ENCODE peak calls at places on chromosomes 1 and 21, in nine cellular contexts. H is stomach, X is ovary, P is A549, K is adrenal gland, Y is tibial nerve, V is esophagus squamous epithelium, M is right lobe of liver, T is breast epithelium. Z is an unnamed sample.

GRCh38 chr1:14769486-14770274 is 171.2 kb downstream of the KAZN start:
- DNase-seq in H (no peak), X (no peak), P (no peak), K (no peak), Y (no peak), V (no peak), M (no peak), T (no peak), Z (no peak)

GRCh38 chr1:31036749-31037500 is 28.6 kb downstream of the PUM1 start:
- DNase-seq in H (no peak), X (no peak), P (no peak), K (no peak), Y (no peak), V (no peak), M (no peak), T (no peak), Z (no peak)

GRCh38 chr1:61825398-61825797 is 83.1 kb downstream of the PATJ start:
- DNase-seq in H (no peak), X (no peak), P (no peak), K (no peak), Y (no peak), V (no peak), M (no peak), T (no peak), Z (no peak)

GRCh38 chr1:156707027-156707426 is 1.6 kb upstream of the CRABP2 start:
- DNase-seq in H (no peak), X (no peak), P (no peak), K (no peak), Y (no peak), V (no peak), M (no peak), T (no peak), Z (no peak)

GRCh38 chr1:226526801-226527595 is 21.6 kb upstream of the STUM start:
- DNase-seq in H (peak), X (peak), P (no peak), K (peak), Y (no peak), V (no peak), M (no peak), T (no peak), Z (no peak)

GRCh38 chr1:216462061-216462775 is 39.0 kb upstream of the USH2A start:
- DNase-seq in H (no peak), X (no peak), P (no peak), K (no peak), Y (no peak), V (no peak), M (no peak), T (no peak), Z (no peak)

GRCh38 chr21:42201615-42202161 is 17.3 kb upstream of the ABCG1 start:
- DNase-seq in H (no peak), X (no peak), P (no peak), K (no peak), Y (no peak), V (no peak), M (no peak), T (no peak), Z (no peak)

GRCh38 chr1:199172286-199173124 is 533.7 kb downstream of the PTPRC start:
- DNase-seq in H (no peak), X (no peak), P (no peak), K (no peak), Y (no peak), V (no peak), M (no peak), T (no peak), Z (no peak)

GRCh38 chr1:155177918-155178281 is 4.3 kb downstream of the TRIM46 start:
- DNase-seq in H (peak), X (no peak), P (no peak), K (no peak), Y (no peak), V (no peak), M (no peak), T (no peak), Z (peak)

GRCh38 chr1:1423245-1423597 is 2.1 kb upstream of the ANKRD65 start:
- DNase-seq in H (no peak), X (no peak), P (no peak), K (no peak), Y (no peak), V (no peak), M (no peak), T (no peak), Z (no peak)

GRCh38 chr21:33984021-33984481 is 68.4 kb upstream of the ATP5PO start:
- DNase-seq in H (no peak), X (no peak), P (no peak), K (no peak), Y (no peak), V (no peak), M (no peak), T (no peak), Z (no peak)

GRCh38 chr1:152505083-152505482 is 5.5 kb upstream of the LCE5A start:
- DNase-seq in H (no peak), X (no peak), P (no peak), K (no peak), Y (no peak), V (no peak), M (no peak), T (no peak), Z (no peak)
- TF ChIP-seq CTCF in H (no peak), X (no peak), P (no peak), K (no peak), Y (no peak), V (no peak), M (no peak), T (no peak), Z (no peak)

GRCh38 chr1:208042041-208042615 is 131.2 kb upstream of the CD34 start:
- DNase-seq in H (no peak), X (no peak), P (no peak), K (no peak), Y (no peak), V (no peak), M (no peak), T (no peak), Z (no peak)

GRCh38 chr1:208045410-208046252 is 134.7 kb upstream of the CD34 start:
- DNase-seq in H (no peak), X (no peak), P (peak), K (no peak), Y (no peak), V (no peak), M (no peak), T (no peak), Z (no peak)

GRCh38 chr1:208043690-208044089 is 132.8 kb upstream of the CD34 start:
- DNase-seq in H (no peak), X (peak), P (no peak), K (no peak), Y (no peak), V (no peak), M (peak), T (peak), Z (no peak)

GRCh38 chr1:208042868-208043267 is 131.9 kb upstream of the CD34 start:
- DNase-seq in H (no peak), X (no peak), P (no peak), K (no peak), Y (no peak), V (no peak), M (no peak), T (no peak), Z (no peak)

GRCh38 chr1:208044568-208045241 is 133.8 kb upstream of the CD34 start:
- DNase-seq in H (no peak), X (no peak), P (no peak), K (no peak), Y (no peak), V (no peak), M (no peak), T (no peak), Z (no peak)
- H3K4me3 ChIP-seq in H (no peak), X (no peak), P (no peak), K (no peak), Y (no peak), V (no peak), M (no peak), T (no peak), Z (no peak)

DNA sequence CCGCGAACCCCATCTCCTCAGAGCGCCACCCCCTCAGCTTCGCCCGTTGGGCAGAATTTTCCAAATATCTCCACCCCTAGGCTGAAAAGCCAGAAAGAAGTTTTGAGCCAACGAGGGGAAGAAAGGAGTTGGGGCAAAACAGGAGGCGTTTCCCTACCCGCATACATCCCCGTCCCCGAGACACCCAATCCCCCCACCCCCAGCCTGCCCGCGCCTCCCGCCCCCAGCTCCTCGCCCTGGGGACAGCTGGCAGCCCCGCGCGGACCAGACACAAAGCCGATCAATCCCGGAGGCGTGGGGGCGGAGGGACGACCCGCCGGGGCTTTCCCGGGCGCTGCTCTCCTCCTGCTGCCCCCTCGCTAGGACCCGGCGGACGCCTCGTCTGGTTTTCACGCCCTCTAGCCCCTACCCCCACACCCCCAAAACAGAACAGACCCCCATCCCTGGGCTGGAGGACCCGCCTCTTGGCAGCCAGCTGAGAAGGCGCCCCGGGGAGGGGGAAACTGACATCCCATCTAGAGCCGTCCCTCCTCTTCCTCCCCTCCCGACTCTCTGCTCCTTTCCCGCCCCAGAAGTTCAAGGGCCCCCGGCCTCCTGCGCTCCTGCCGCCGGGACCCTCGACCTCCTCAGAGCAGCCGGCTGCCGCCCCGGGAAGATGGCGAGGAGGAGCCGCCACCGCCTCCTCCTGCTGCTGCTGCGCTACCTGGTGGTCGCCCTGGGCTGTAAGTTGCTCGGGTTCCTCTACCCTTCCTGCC is at the start of gene JAM2:
- DNase-seq in H (no peak), X (peak), P (no peak), K (peak), Y (peak), V (no peak), M (peak), T (peak), Z (peak)
- TF ChIP-seq POLR2A in H (no peak), X (no peak), P (no peak), K (no peak), Y (peak), V (no peak), M (no peak), T (no peak), Z (no peak)

GRCh38 chr1:206809504-206810084 is 37.3 kb upstream of the IL10 start:
- DNase-seq in H (peak), X (no peak), P (peak), K (no peak), Y (no peak), V (no peak), M (no peak), T (no peak), Z (no peak)

GRCh38 chr1:206804156-206804737 is 32.0 kb upstream of the IL10 start:
- DNase-seq in H (no peak), X (no peak), P (no peak), K (no peak), Y (no peak), V (no peak), M (no peak), T (no peak), Z (no peak)

GRCh38 chr1:206812456-206812855 is 40.2 kb upstream of the IL10 start:
- DNase-seq in H (no peak), X (no peak), P (no peak), K (no peak), Y (no peak), V (no peak), M (no peak), T (no peak), Z (no peak)

GRCh38 chr1:206805357-206805756 is 33.1 kb upstream of the IL10 start:
- DNase-seq in H (no peak), X (no peak), P (no peak), K (no peak), Y (no peak), V (no peak), M (no peak), T (no peak), Z (no peak)

DNA sequence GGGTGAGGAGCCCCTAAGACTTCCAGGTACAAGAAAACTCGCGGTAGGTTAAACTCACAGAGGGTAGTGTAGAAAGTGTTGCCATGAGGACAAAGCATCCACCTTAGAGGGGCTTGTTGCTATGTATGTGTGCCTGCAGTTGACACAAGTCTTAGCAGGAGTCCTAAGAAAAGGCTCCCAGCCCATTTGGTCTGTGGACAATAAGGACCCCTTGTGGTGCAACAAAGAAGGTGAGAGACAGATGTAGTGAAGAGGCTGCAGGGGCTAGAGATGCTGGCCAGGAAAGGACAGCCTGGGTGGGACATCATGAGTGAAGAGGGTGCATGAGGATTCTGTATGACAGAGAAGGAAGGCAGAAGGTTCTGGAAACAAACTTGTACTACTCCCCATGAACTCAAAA is 36.3 kb upstream of the IL10 start:
- DNase-seq in H (no peak), X (no peak), P (no peak), K (no peak), Y (no peak), V (no peak), M (no peak), T (no peak), Z (no peak)
- TF ChIP-seq CTCF in H (no peak), X (no peak), P (no peak), K (peak), Y (peak), V (peak), M (peak), T (no peak), Z (no peak)